ENCODE peak calls at places on chromosomes 2 and 18, in ten cellular contexts. One of them, this sample, is unnamed.

GRCh38 chr2:36425771-36426340 is 70.3 kb downstream of the CRIM1 start:
- DNase-seq in testis: no peak
- DNase-seq in body of pancreas: no peak
- DNase-seq in gastrocnemius medialis: no peak
- DNase-seq in K562: no peak
- DNase-seq in heart left ventricle: no peak
- DNase-seq in NB4: no peak
- DNase-seq in sigmoid colon: no peak
- DNase-seq in esophagus squamous epithelium: no peak
- DNase-seq in A549: no peak
- DNase-seq in this sample: no peak

GRCh38 chr2:75896779-75897366 is 186.2 kb upstream of the GCFC2 start:
- DNase-seq in testis: peak
- DNase-seq in body of pancreas: peak
- DNase-seq in gastrocnemius medialis: no peak
- DNase-seq in K562: no peak
- DNase-seq in heart left ventricle: no peak
- DNase-seq in NB4: peak
- DNase-seq in sigmoid colon: no peak
- DNase-seq in esophagus squamous epithelium: no peak
- DNase-seq in A549: peak
- DNase-seq in this sample: no peak

GRCh38 chr18:79586436-79587297 is 92.9 kb upstream of the CTDP1 start:
- DNase-seq in testis: no peak
- DNase-seq in body of pancreas: no peak
- DNase-seq in gastrocnemius medialis: peak
- DNase-seq in K562: peak
- DNase-seq in heart left ventricle: peak
- DNase-seq in NB4: no peak
- DNase-seq in sigmoid colon: peak
- DNase-seq in esophagus squamous epithelium: no peak
- DNase-seq in A549: no peak
- DNase-seq in this sample: peak

GRCh38 chr2:20450201-20451108 is 3.6 kb downstream of the RHOB start:
- DNase-seq in testis: peak
- DNase-seq in body of pancreas: peak
- DNase-seq in gastrocnemius medialis: peak
- DNase-seq in K562: no peak
- DNase-seq in heart left ventricle: no peak
- DNase-seq in NB4: no peak
- DNase-seq in sigmoid colon: peak
- DNase-seq in esophagus squamous epithelium: no peak
- DNase-seq in A549: peak
- DNase-seq in this sample: peak

GRCh38 chr2:148642891-148643416 is 1.6 kb upstream of the EPC2 start:
- DNase-seq in testis: no peak
- DNase-seq in body of pancreas: peak
- DNase-seq in gastrocnemius medialis: no peak
- DNase-seq in K562: peak
- DNase-seq in heart left ventricle: no peak
- DNase-seq in NB4: peak
- DNase-seq in sigmoid colon: no peak
- DNase-seq in esophagus squamous epithelium: no peak
- DNase-seq in A549: peak
- DNase-seq in this sample: no peak

GRCh38 chr2:42935692-42936631 is 143.6 kb upstream of the HAAO start:
- DNase-seq in testis: peak
- DNase-seq in body of pancreas: no peak
- DNase-seq in gastrocnemius medialis: no peak
- DNase-seq in K562: no peak
- DNase-seq in heart left ventricle: peak
- DNase-seq in NB4: peak
- DNase-seq in sigmoid colon: no peak
- DNase-seq in esophagus squamous epithelium: no peak
- DNase-seq in A549: no peak
- DNase-seq in this sample: no peak

GRCh38 chr2:224492531-224492930 is 90.6 kb upstream of the FAM124B start:
- DNase-seq in testis: no peak
- DNase-seq in body of pancreas: no peak
- DNase-seq in gastrocnemius medialis: no peak
- DNase-seq in K562: no peak
- DNase-seq in heart left ventricle: no peak
- DNase-seq in NB4: no peak
- DNase-seq in sigmoid colon: no peak
- DNase-seq in esophagus squamous epithelium: no peak
- DNase-seq in A549: no peak
- DNase-seq in this sample: no peak

GRCh38 chr18:44789704-44790103 is 109.0 kb downstream of the SETBP1 start:
- DNase-seq in testis: no peak
- DNase-seq in body of pancreas: no peak
- DNase-seq in gastrocnemius medialis: no peak
- DNase-seq in K562: no peak
- DNase-seq in heart left ventricle: no peak
- DNase-seq in NB4: no peak
- DNase-seq in sigmoid colon: no peak
- DNase-seq in esophagus squamous epithelium: no peak
- DNase-seq in A549: peak
- DNase-seq in this sample: peak

GRCh38 chr2:171566099-171566498 is 43.8 kb downstream of the CYBRD1 start:
- DNase-seq in testis: no peak
- DNase-seq in body of pancreas: no peak
- DNase-seq in gastrocnemius medialis: no peak
- DNase-seq in K562: no peak
- DNase-seq in heart left ventricle: no peak
- DNase-seq in NB4: no peak
- DNase-seq in sigmoid colon: no peak
- DNase-seq in esophagus squamous epithelium: no peak
- DNase-seq in A549: no peak
- DNase-seq in this sample: no peak

GRCh38 chr2:24409700-24410556 is 49.6 kb upstream of the ITSN2 start:
- DNase-seq in testis: peak
- DNase-seq in body of pancreas: peak
- DNase-seq in gastrocnemius medialis: peak
- DNase-seq in K562: peak
- DNase-seq in heart left ventricle: no peak
- DNase-seq in NB4: peak
- DNase-seq in sigmoid colon: no peak
- DNase-seq in esophagus squamous epithelium: no peak
- DNase-seq in A549: peak
- DNase-seq in this sample: no peak

GRCh38 chr18:57544958-57545661 is 41.4 kb downstream of the FECH start:
- DNase-seq in testis: no peak
- DNase-seq in body of pancreas: no peak
- DNase-seq in gastrocnemius medialis: no peak
- DNase-seq in K562: no peak
- DNase-seq in heart left ventricle: no peak
- DNase-seq in NB4: peak
- DNase-seq in sigmoid colon: no peak
- DNase-seq in esophagus squamous epithelium: no peak
- DNase-seq in A549: no peak
- DNase-seq in this sample: no peak

GRCh38 chr2:65142515-65142914 is 12.6 kb upstream of the RAB1A start:
- DNase-seq in testis: no peak
- DNase-seq in body of pancreas: no peak
- DNase-seq in gastrocnemius medialis: no peak
- DNase-seq in K562: no peak
- DNase-seq in heart left ventricle: no peak
- DNase-seq in NB4: peak
- DNase-seq in sigmoid colon: no peak
- DNase-seq in esophagus squamous epithelium: no peak
- DNase-seq in A549: peak
- DNase-seq in this sample: no peak

GRCh38 chr2:122203523-122203922 is 448.1 kb downstream of the TSN start:
- DNase-seq in testis: peak
- DNase-seq in body of pancreas: no peak
- DNase-seq in gastrocnemius medialis: no peak
- DNase-seq in K562: no peak
- DNase-seq in heart left ventricle: no peak
- DNase-seq in NB4: no peak
- DNase-seq in sigmoid colon: no peak
- DNase-seq in esophagus squamous epithelium: no peak
- DNase-seq in A549: no peak
- DNase-seq in this sample: no peak

GRCh38 chr2:190875881-190876280 is 4.7 kb upstream of the GLS start:
- DNase-seq in testis: no peak
- DNase-seq in body of pancreas: no peak
- DNase-seq in gastrocnemius medialis: no peak
- DNase-seq in K562: no peak
- DNase-seq in heart left ventricle: no peak
- DNase-seq in NB4: no peak
- DNase-seq in sigmoid colon: no peak
- DNase-seq in esophagus squamous epithelium: no peak
- DNase-seq in A549: no peak
- DNase-seq in this sample: no peak

GRCh38 chr2:10759151-10759714 is 37.8 kb downstream of the ATP6V1C2 start:
- DNase-seq in testis: no peak
- DNase-seq in body of pancreas: no peak
- DNase-seq in gastrocnemius medialis: no peak
- DNase-seq in K562: no peak
- DNase-seq in heart left ventricle: no peak
- DNase-seq in NB4: no peak
- DNase-seq in sigmoid colon: no peak
- DNase-seq in esophagus squamous epithelium: no peak
- DNase-seq in A549: no peak
- DNase-seq in this sample: no peak

GRCh38 chr2:221779614-221780067 is 207.5 kb upstream of the EPHA4 start:
- DNase-seq in testis: no peak
- DNase-seq in body of pancreas: peak
- DNase-seq in gastrocnemius medialis: no peak
- DNase-seq in K562: no peak
- DNase-seq in heart left ventricle: no peak
- DNase-seq in NB4: no peak
- DNase-seq in sigmoid colon: peak
- DNase-seq in esophagus squamous epithelium: no peak
- DNase-seq in A549: peak
- DNase-seq in this sample: no peak

DNA sequence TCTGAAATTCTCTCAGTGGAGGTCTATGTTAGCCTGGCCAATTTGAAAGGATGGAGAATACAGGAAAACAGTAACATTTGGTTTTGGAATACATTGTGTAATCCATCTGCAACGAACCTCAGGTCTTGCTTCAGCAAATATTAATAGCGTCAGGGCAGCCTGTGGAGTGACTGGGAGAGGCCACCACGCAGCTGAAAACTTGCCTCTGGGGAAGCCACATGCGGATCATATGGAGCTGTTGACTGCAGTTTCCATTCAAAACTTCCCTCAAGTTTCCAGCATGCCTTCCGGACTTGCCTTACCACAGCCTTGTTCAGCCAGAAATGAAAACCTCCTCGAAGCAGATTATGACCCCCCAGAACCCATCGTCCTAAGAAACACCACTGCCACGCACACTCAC is 25.7 kb downstream of the BCL11A start:
- DNase-seq in testis: no peak
- DNase-seq in body of pancreas: no peak
- DNase-seq in gastrocnemius medialis: no peak
- DNase-seq in K562: no peak
- DNase-seq in heart left ventricle: no peak
- DNase-seq in NB4: peak
- DNase-seq in sigmoid colon: no peak
- DNase-seq in esophagus squamous epithelium: no peak
- DNase-seq in A549: no peak
- DNase-seq in this sample: no peak
- H3K4me3 ChIP-seq in testis: no peak
- H3K4me3 ChIP-seq in body of pancreas: no peak
- H3K4me3 ChIP-seq in gastrocnemius medialis: no peak
- H3K4me3 ChIP-seq in K562: no peak
- H3K4me3 ChIP-seq in heart left ventricle: no peak
- H3K4me3 ChIP-seq in NB4: no peak
- H3K4me3 ChIP-seq in sigmoid colon: no peak
- H3K4me3 ChIP-seq in esophagus squamous epithelium: no peak
- H3K4me3 ChIP-seq in A549: no peak
- H3K4me3 ChIP-seq in this sample: no peak

DNA sequence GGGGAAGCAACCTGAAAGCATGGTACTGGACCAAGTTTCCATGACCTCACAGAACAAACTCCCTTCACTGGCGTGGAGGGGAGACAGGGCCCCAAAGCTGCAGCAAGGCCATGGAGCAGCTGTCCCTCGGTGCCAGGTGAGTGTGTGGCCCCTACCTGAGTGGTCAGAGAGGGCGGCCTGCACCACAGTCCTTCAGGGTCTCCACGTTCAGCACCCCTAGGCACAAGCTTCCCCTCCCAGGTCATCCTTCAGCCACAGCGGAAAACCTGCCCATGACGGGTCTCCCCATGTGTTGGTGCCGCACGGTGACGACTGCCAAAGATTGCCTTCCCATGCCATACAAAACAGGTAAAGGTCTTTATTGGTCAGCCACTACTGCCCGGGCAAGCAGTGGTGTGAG is 201.6 kb downstream of the MGAT5 start:
- DNase-seq in testis: no peak
- DNase-seq in body of pancreas: no peak
- DNase-seq in gastrocnemius medialis: no peak
- DNase-seq in K562: no peak
- DNase-seq in heart left ventricle: peak
- DNase-seq in NB4: no peak
- DNase-seq in sigmoid colon: no peak
- DNase-seq in esophagus squamous epithelium: no peak
- DNase-seq in A549: no peak
- DNase-seq in this sample: no peak
- TF ChIP-seq POLR2A in testis: no peak
- TF ChIP-seq POLR2A in body of pancreas: no peak
- TF ChIP-seq POLR2A in gastrocnemius medialis: no peak
- TF ChIP-seq POLR2A in K562: no peak
- TF ChIP-seq POLR2A in heart left ventricle: no peak
- TF ChIP-seq POLR2A in NB4: no peak
- TF ChIP-seq POLR2A in sigmoid colon: no peak
- TF ChIP-seq POLR2A in esophagus squamous epithelium: no peak
- TF ChIP-seq POLR2A in A549: no peak
- TF ChIP-seq POLR2A in this sample: no peak

DNA sequence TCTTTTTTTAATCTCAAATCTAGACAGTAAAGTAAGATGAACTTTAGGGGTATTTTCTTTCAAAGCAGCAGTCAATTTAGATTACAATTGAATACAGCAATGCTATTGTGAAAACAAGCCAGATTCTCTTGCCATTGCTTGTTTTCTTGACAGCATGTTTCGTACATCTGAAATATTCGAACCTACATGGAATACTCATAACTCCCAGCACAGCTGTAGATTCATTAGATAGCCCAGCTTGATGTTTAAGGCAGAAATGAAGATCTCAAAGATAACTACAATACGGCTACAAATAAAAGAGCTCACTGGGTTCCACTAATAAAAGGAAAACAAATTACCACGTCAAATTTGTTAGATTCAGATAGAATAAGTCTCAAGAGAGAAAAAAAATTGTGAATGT is 208.8 kb downstream of the WDPCP start:
- DNase-seq in testis: no peak
- DNase-seq in body of pancreas: no peak
- DNase-seq in gastrocnemius medialis: no peak
- DNase-seq in K562: no peak
- DNase-seq in heart left ventricle: no peak
- DNase-seq in NB4: no peak
- DNase-seq in sigmoid colon: no peak
- DNase-seq in esophagus squamous epithelium: no peak
- DNase-seq in A549: no peak
- DNase-seq in this sample: no peak
- H3K4me3 ChIP-seq in testis: no peak
- H3K4me3 ChIP-seq in body of pancreas: no peak
- H3K4me3 ChIP-seq in gastrocnemius medialis: no peak
- H3K4me3 ChIP-seq in K562: no peak
- H3K4me3 ChIP-seq in heart left ventricle: no peak
- H3K4me3 ChIP-seq in NB4: no peak
- H3K4me3 ChIP-seq in sigmoid colon: no peak
- H3K4me3 ChIP-seq in esophagus squamous epithelium: no peak
- H3K4me3 ChIP-seq in A549: no peak
- H3K4me3 ChIP-seq in this sample: no peak

GRCh38 chr2:210171309-210172218 is at the start of gene KANSL1L:
- DNase-seq in testis: peak
- DNase-seq in body of pancreas: peak
- DNase-seq in gastrocnemius medialis: peak
- DNase-seq in K562: peak
- DNase-seq in heart left ventricle: peak
- DNase-seq in NB4: peak
- DNase-seq in sigmoid colon: peak
- DNase-seq in esophagus squamous epithelium: peak
- DNase-seq in A549: peak
- DNase-seq in this sample: peak
- TF ChIP-seq POLR2A in testis: peak
- TF ChIP-seq POLR2A in body of pancreas: peak
- TF ChIP-seq POLR2A in gastrocnemius medialis: peak
- TF ChIP-seq POLR2A in K562: peak
- TF ChIP-seq POLR2A in heart left ventricle: peak
- TF ChIP-seq POLR2A in NB4: peak
- TF ChIP-seq POLR2A in sigmoid colon: peak
- TF ChIP-seq POLR2A in esophagus squamous epithelium: peak
- TF ChIP-seq POLR2A in A549: peak
- TF ChIP-seq POLR2A in this sample: peak

This sample was measured in right lobe of liver.